ENCODE peak calls at places on chromosome 22, in four cellular contexts. E is GM12878, H is H1, J is astrocyte. G is an unnamed sample.

GRCh38 chr22:49324527-49325491 is 502.9 kb downstream of the BRD1 start:
- DNase-seq in E (no peak), H (peak), J (no peak), G (no peak)

GRCh38 chr22:40281717-40282116 is 64.6 kb upstream of the ADSL start:
- DNase-seq in E (no peak), H (no peak), J (no peak), G (no peak)

GRCh38 chr22:50016988-50017700 is 4.6 kb upstream of the IL17REL start:
- DNase-seq in E (peak), H (no peak), J (peak), G (no peak)

GRCh38 chr22:36328635-36329216 is 59.0 kb downstream of the MYH9 start:
- DNase-seq in E (peak), H (no peak), J (peak), G (peak)

GRCh38 chr22:29824677-29825076 is 13.4 kb downstream of the ASCC2 start:
- DNase-seq in E (no peak), H (no peak), J (no peak), G (no peak)

GRCh38 chr22:27641049-27641790 is 160.3 kb downstream of the MN1 start:
- DNase-seq in E (no peak), H (no peak), J (peak), G (no peak)

GRCh38 chr22:49099496-49100124 is 728.1 kb downstream of the BRD1 start:
- DNase-seq in E (no peak), H (no peak), J (no peak), G (no peak)

GRCh38 chr22:17471901-17472566 is 91.3 kb upstream of the SLC25A18 start:
- DNase-seq in E (no peak), H (no peak), J (no peak), G (no peak)

GRCh38 chr22:34111210-34111824 is 191.0 kb upstream of the LARGE1 start:
- DNase-seq in E (no peak), H (peak), J (no peak), G (peak)

GRCh38 chr22:36308880-36309279 is 55.9 kb downstream of the APOL1 start:
- DNase-seq in E (no peak), H (no peak), J (no peak), G (no peak)

GRCh38 chr22:16800358-16800757 is 24.9 kb downstream of the XKR3 start:
- DNase-seq in E (no peak), H (no peak), J (no peak), G (no peak)

GRCh38 chr22:36807627-36808026 is 9.2 kb downstream of the PVALB start:
- DNase-seq in E (no peak), H (no peak), J (no peak), G (no peak)

GRCh38 chr22:31339148-31339832 is 6.9 kb downstream of the PATZ1 start:
- DNase-seq in E (no peak), H (no peak), J (no peak), G (no peak)

DNA sequence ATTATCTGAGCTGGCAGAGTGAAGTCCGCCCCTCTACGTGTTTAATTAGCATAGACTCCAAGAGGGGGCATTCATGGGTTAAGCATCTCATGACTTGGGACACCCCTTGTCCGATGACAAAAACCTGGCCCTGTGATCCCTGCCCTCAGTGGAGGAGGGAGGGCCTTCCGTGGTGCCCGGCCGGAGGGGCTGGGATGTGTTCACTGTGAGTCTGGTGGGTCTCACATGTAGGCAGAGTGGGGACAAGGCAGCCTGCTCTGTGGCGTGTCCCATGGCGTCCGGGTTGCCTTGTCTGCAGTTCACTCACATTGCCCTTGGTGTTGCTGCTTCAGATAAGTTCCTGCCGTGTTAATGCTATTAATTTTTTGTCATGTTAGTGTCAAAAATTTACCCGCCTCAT is 49.6 kb upstream of the CCDC188 start:
- DNase-seq in E (no peak), H (no peak), J (no peak), G (no peak)
- TF ChIP-seq EZH2 in E (no peak), H (no peak), J (no peak), G (no peak)

GRCh38 chr22:38491707-38492348 is 14.3 kb downstream of the DDX17 start:
- DNase-seq in E (no peak), H (no peak), J (no peak), G (no peak)
- H3K27ac ChIP-seq in E (no peak), H (no peak), J (peak), G (peak)

DNA sequence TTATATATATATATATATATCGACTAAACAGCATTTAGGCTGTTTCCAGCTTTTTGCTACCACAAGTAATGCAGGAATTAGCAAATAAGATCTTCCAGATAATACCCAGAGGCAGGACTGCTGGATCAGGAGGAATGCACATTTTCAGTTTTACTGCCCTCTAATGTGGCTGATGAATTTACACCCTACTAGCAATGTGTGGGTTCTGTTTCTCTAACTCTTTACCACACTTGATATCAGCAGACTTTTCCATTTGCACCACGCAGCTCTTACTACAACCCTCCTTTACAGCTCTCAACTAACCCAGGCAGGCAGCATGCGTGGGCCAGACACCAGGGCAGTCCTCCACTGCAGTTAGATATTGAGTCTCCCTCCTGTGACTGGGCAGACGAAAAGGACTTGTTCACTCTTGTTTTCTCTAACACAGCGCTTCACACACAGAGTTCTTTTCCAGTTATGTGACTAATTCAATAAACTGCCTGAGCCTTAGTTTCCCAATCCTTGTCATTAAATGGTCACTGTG is 67.7 kb downstream of the IGLL5 start:
- DNase-seq in E (no peak), H (no peak), J (no peak), G (no peak)
- TF ChIP-seq CTCF in E (no peak), H (no peak), J (no peak), G (no peak)

GRCh38 chr22:43861529-43861928 is 784 bp downstream of the SULT4A1 start:
- DNase-seq in E (no peak), H (no peak), J (peak), G (peak)
- TF ChIP-seq EZH2 in E (no peak), H (no peak), J (no peak), G (peak)

GRCh38 chr22:38751066-38751421 is 4.8 kb downstream of the SUN2 start:
- DNase-seq in E (no peak), H (no peak), J (no peak), G (no peak)
- H3K27ac ChIP-seq in E (peak), H (no peak), J (no peak), G (no peak)

G was measured in fibroblast of lung.